ENCODE peak calls at places on chromosomes 6 and 20, in nine cellular contexts. K, U, I, J, A, P, G, N and B are unnamed samples.

GRCh38 chr20:36162272-36162966 is 7.9 kb downstream of the EPB41L1 start:
- DNase-seq in P (no peak), U (no peak), A (no peak), J (no peak), I (no peak), K (no peak), N (no peak), G (no peak), B (no peak)

GRCh38 chr6:97913721-97914120 is 630.7 kb upstream of the MMS22L start:
- DNase-seq in U (no peak), G (no peak), A (no peak), K (no peak), N (no peak), P (no peak), J (no peak), I (no peak), B (no peak)

GRCh38 chr6:42103218-42103617 is 39.2 kb downstream of the C6orf132 start:
- DNase-seq in J (no peak), I (no peak), P (no peak), A (no peak), U (no peak), G (no peak), K (no peak), N (no peak), B (no peak)

GRCh38 chr6:87714093-87714809 is 12.2 kb upstream of the AKIRIN2 start:
- DNase-seq in U (peak), A (no peak), N (no peak), J (no peak), I (no peak), K (peak), G (no peak), P (no peak), B (peak)

GRCh38 chr6:87070750-87071149 is 24.2 kb downstream of the CGA start:
- DNase-seq in K (no peak), N (no peak), J (no peak), P (no peak), I (no peak), A (no peak), U (no peak), G (no peak), B (no peak)

GRCh38 chr6:127385668-127386385 is 42.4 kb upstream of the ECHDC1 start:
- DNase-seq in G (no peak), A (no peak), P (no peak), K (no peak), I (no peak), N (no peak), J (no peak), U (no peak), B (no peak)

GRCh38 chr20:38114353-38114791 is 50.7 kb downstream of the TGM2 start:
- DNase-seq in K (peak), J (no peak), A (no peak), I (no peak), U (no peak), G (no peak), N (no peak), P (no peak), B (peak)

GRCh38 chr6:166460473-166461437 is 78.0 kb upstream of the MPC1 start:
- DNase-seq in A (peak), P (no peak), K (no peak), G (no peak), N (no peak), U (no peak), I (no peak), J (no peak), B (no peak)

GRCh38 chr6:109795994-109796555 is 105.0 kb downstream of the FIG4 start:
- DNase-seq in P (no peak), U (no peak), I (no peak), K (no peak), G (no peak), N (no peak), J (no peak), A (no peak), B (no peak)

GRCh38 chr20:62599216-62600110 is 42.8 kb upstream of the SLCO4A1 start:
- DNase-seq in P (no peak), U (no peak), I (no peak), N (peak), A (no peak), G (no peak), K (no peak), J (no peak), B (no peak)

GRCh38 chr6:45187841-45188240 is 140.3 kb upstream of the RUNX2 start:
- DNase-seq in G (no peak), U (no peak), J (no peak), P (no peak), A (no peak), K (no peak), I (no peak), N (no peak), B (no peak)

GRCh38 chr6:1839315-1839714 is 229.6 kb downstream of the FOXC1 start:
- DNase-seq in P (no peak), K (no peak), I (no peak), U (no peak), J (no peak), N (no peak), G (no peak), A (peak), B (peak)

GRCh38 chr6:82589509-82590206 is 226.0 kb downstream of the TPBG start:
- DNase-seq in U (peak), P (no peak), G (peak), J (no peak), K (peak), N (no peak), I (no peak), A (peak), B (peak)

GRCh38 chr20:57702521-57702920 is 7.3 kb downstream of the PMEPA1 start:
- DNase-seq in J (no peak), G (no peak), U (no peak), N (no peak), I (no peak), K (no peak), A (no peak), P (no peak), B (no peak)

GRCh38 chr6:115766745-115767462 is 293.8 kb downstream of the FRK start:
- DNase-seq in K (no peak), G (no peak), A (no peak), N (no peak), U (no peak), J (no peak), P (no peak), I (no peak), B (no peak)

GRCh38 chr20:59802471-59803221 is 130.8 kb downstream of the SYCP2 start:
- DNase-seq in P (no peak), J (peak), G (no peak), U (no peak), A (no peak), N (no peak), K (no peak), I (no peak), B (no peak)

GRCh38 chr20:25271486-25272222 is 23.8 kb downstream of the PYGB start:
- DNase-seq in J (no peak), I (peak), K (no peak), G (no peak), P (no peak), A (no peak), U (no peak), N (peak), B (no peak)

GRCh38 chr20:19288061-19288460 is 75.6 kb downstream of the SLC24A3 start:
- DNase-seq in P (no peak), A (no peak), J (no peak), U (no peak), K (no peak), N (no peak), G (no peak), I (no peak), B (no peak)

GRCh38 chr6:157148391-157149323 is 174.7 kb downstream of the TMEM242 start:
- DNase-seq in U (peak), P (no peak), K (peak), G (no peak), J (peak), A (peak), N (peak), I (peak), B (peak)

GRCh38 chr6:76275746-76276145 is 203.3 kb upstream of the IMPG1 start:
- DNase-seq in N (no peak), P (no peak), K (no peak), A (peak), U (no peak), I (no peak), J (no peak), G (no peak), B (no peak)

GRCh38 chr6:31247813-31248212 is 24.1 kb downstream of the HLA-C start:
- DNase-seq in A (no peak), U (no peak), G (no peak), P (no peak), I (no peak), J (no peak), K (no peak), N (no peak), B (no peak)

GRCh38 chr6:30483677-30484279 is 5.5 kb upstream of the HLA-E start:
- DNase-seq in K (peak), J (no peak), G (peak), N (no peak), U (peak), I (peak), P (no peak), A (peak), B (peak)

GRCh38 chr6:26388441-26388840 is 5.5 kb downstream of the BTN2A2 start:
- DNase-seq in P (no peak), G (no peak), J (no peak), U (no peak), A (no peak), I (no peak), K (no peak), N (no peak), B (no peak)

GRCh38 chr6:30462482-30462881 is 26.8 kb upstream of the HLA-E start:
- DNase-seq in N (no peak), U (no peak), G (no peak), J (no peak), K (no peak), I (no peak), P (no peak), A (no peak), B (no peak)

GRCh38 chr6:1497593-1498105 is 108.3 kb downstream of the FOXF2 start:
- DNase-seq in I (no peak), K (no peak), G (no peak), U (no peak), N (peak), A (no peak), J (no peak), P (no peak), B (no peak)

GRCh38 chr6:167589615-167589940 is 237.1 kb upstream of the AFDN start:
- DNase-seq in I (no peak), J (no peak), K (no peak), P (no peak), N (no peak), A (no peak), U (no peak), G (no peak), B (no peak)

GRCh38 chr6:106488494-106489369 is 128.2 kb downstream of the CRYBG1 start:
- DNase-seq in A (no peak), J (no peak), U (no peak), G (no peak), I (no peak), P (no peak), K (no peak), N (no peak), B (no peak)

GRCh38 chr6:37083243-37084138 is 78.0 kb downstream of the FGD2 start:
- DNase-seq in P (no peak), G (peak), N (peak), J (no peak), K (no peak), U (peak), A (peak), I (peak), B (no peak)

GRCh38 chr20:19802099-19802491 is 44.0 kb downstream of the RIN2 start:
- DNase-seq in U (no peak), P (no peak), J (no peak), G (no peak), K (no peak), N (no peak), A (no peak), I (no peak), B (no peak)

GRCh38 chr20:41748756-41749582 is 130.8 kb upstream of the CHD6 start:
- DNase-seq in K (no peak), I (no peak), G (no peak), A (no peak), J (no peak), U (no peak), N (no peak), P (no peak), B (no peak)

GRCh38 chr6:169165561-169166300 is 87.9 kb downstream of the THBS2 start:
- DNase-seq in N (no peak), A (no peak), J (no peak), U (no peak), G (no peak), P (no peak), I (no peak), K (no peak), B (no peak)